ENCODE peak calls at places on chromosome 4, in six cellular contexts. L, U, H, B, X and Q are unnamed samples.
A peak's percentile ranks its signal among the peaks of the same experiment; 100 is the strongest.

GRCh38 chr4:4852591-4853362 is 6.7 kb upstream of the MSX1 start:
- DNase-seq in L (peak; percentile 30), X (peak; percentile 50), B (no peak), U (no peak), H (no peak), Q (peak; percentile 19)

GRCh38 chr4:62912531-62912930 is 1496.7 kb downstream of the TECRL start:
- DNase-seq in B (no peak), U (no peak), X (no peak), H (no peak), L (no peak), Q (no peak)

GRCh38 chr4:128908735-128909134 is 99.2 kb downstream of the JADE1 start:
- DNase-seq in U (no peak), X (peak; percentile 2), L (no peak), H (no peak), B (no peak), Q (no peak)

GRCh38 chr4:17111436-17111835 is 213.0 kb upstream of the LDB2 start:
- DNase-seq in H (no peak), X (no peak), B (no peak), L (no peak), U (no peak), Q (no peak)

GRCh38 chr4:158821228-158822009 is 52.6 kb downstream of the FNIP2 start:
- DNase-seq in L (no peak), B (no peak), X (peak; percentile 60), U (no peak), H (no peak), Q (no peak)

GRCh38 chr4:17958185-17958584 is 63.4 kb downstream of the LCORL start:
- DNase-seq in L (no peak), H (no peak), B (no peak), U (no peak), X (no peak), Q (no peak)

GRCh38 chr4:1297456-1298325 is 8.0 kb downstream of the MAEA start:
- DNase-seq in L (no peak), B (no peak), U (no peak), H (no peak), X (no peak), Q (no peak)

GRCh38 chr4:185112104-185112503 is 31.0 kb upstream of the SLC25A4 start:
- DNase-seq in H (no peak), X (peak; percentile 97), B (no peak), U (no peak), L (peak; percentile 94), Q (peak; percentile 42)

GRCh38 chr4:14446904-14447303 is 555.4 kb upstream of the CPEB2 start:
- DNase-seq in U (no peak), X (no peak), H (no peak), L (no peak), B (no peak), Q (no peak)

GRCh38 chr4:140711910-140712309 is 44.3 kb downstream of the TBC1D9 start:
- DNase-seq in H (no peak), U (no peak), X (no peak), L (no peak), B (no peak), Q (peak; percentile 57)

GRCh38 chr4:124884316-124884715 is 171.8 kb upstream of the ANKRD50 start:
- DNase-seq in X (no peak), B (no peak), H (no peak), U (no peak), L (no peak), Q (no peak)

GRCh38 chr4:3679071-3679825 is 86.9 kb upstream of the ADRA2C start:
- DNase-seq in X (no peak), H (no peak), L (no peak), U (no peak), B (no peak), Q (no peak)